ENCODE peak calls at places on chromosome 3, in five cellular contexts. O is Panc1, F is adrenal gland, W is psoas muscle, I is thyroid gland. S is an unnamed sample.
A peak's percentile ranks its signal among the peaks of the same experiment; 100 is the strongest.

GRCh38 chr3:111484666-111485065 is 57.3 kb upstream of the CD96 start:
- DNase-seq in I (peak; percentile 33), F (no peak), W (no peak), O (no peak), S (no peak)

GRCh38 chr3:37229740-37230139 is 55.4 kb upstream of the LRRFIP2 start:
- DNase-seq in I (peak; percentile 38), F (no peak), W (no peak), O (no peak), S (no peak)

GRCh38 chr3:171261487-171261886 is 198.7 kb downstream of the TNIK start:
- DNase-seq in F (no peak), O (no peak), I (no peak), W (no peak), S (peak; percentile 38)

GRCh38 chr3:183434503-183434902 is 6.1 kb upstream of the MCF2L2 start:
- DNase-seq in I (no peak), F (no peak), O (no peak), W (no peak), S (no peak)

GRCh38 chr3:126655887-126656286 is 963 bp upstream of the TXNRD3 start:
- DNase-seq in W (no peak), I (no peak), O (no peak), F (no peak), S (no peak)

GRCh38 chr3:31533169-31533870 is 595 bp downstream of the STT3B start:
- DNase-seq in I (peak; percentile 63), O (no peak), F (peak; percentile 74), W (peak; percentile 64), S (peak; percentile 78)

GRCh38 chr3:53753518-53754183 is 92.6 kb downstream of the CHDH start:
- DNase-seq in I (no peak), W (no peak), F (no peak), O (no peak), S (no peak)

GRCh38 chr3:38226273-38226672 is 39.3 kb upstream of the SLC22A13 start:
- DNase-seq in F (no peak), I (no peak), W (no peak), O (no peak), S (no peak)

GRCh38 chr3:160447544-160447943 is 2.0 kb downstream of the TRIM59 start:
- DNase-seq in I (no peak), O (no peak), W (no peak), F (no peak), S (no peak)

GRCh38 chr3:134613006-134613520 is 37.8 kb downstream of the KY start:
- DNase-seq in W (no peak), O (no peak), F (no peak), I (no peak), S (no peak)

GRCh38 chr3:4355401-4356224 is 52.4 kb downstream of the SETMAR start:
- DNase-seq in I (peak; percentile 63), F (peak; percentile 80), W (peak; percentile 35), O (no peak), S (peak; percentile 39)

GRCh38 chr3:22372292-22372949 is 621.4 kb upstream of the ZNF385D start:
- DNase-seq in W (no peak), I (no peak), F (no peak), O (no peak), S (peak; percentile 37)

GRCh38 chr3:156211583-156211982 is 91.2 kb downstream of the KCNAB1 start:
- DNase-seq in I (no peak), F (peak; percentile 68), W (no peak), O (no peak), S (no peak)

GRCh38 chr3:111831840-111832239 is 27.2 kb upstream of the PHLDB2 start:
- DNase-seq in W (no peak), I (no peak), O (no peak), F (no peak), S (no peak)

GRCh38 chr3:49769516-49769915 is 16.8 kb downstream of the IP6K1 start:
- DNase-seq in F (no peak), O (no peak), I (no peak), W (no peak), S (no peak)

GRCh38 chr3:45688194-45688881 is 858 bp upstream of the SACM1L start:
- DNase-seq in F (peak; percentile 70), W (no peak), I (no peak), O (no peak), S (no peak)

GRCh38 chr3:112656045-112656444 is 15.1 kb upstream of the CCDC80 start:
- DNase-seq in I (no peak), O (no peak), F (no peak), W (no peak), S (no peak)

GRCh38 chr3:141460097-141460704 is 26.6 kb upstream of the RASA2 start:
- DNase-seq in W (peak; percentile 86), F (peak; percentile 96), O (peak; percentile 73), I (peak; percentile 89), S (peak; percentile 80)

GRCh38 chr3:167861649-167862048 is 126.1 kb downstream of the SERPINI1 start:
- DNase-seq in W (no peak), F (no peak), I (no peak), O (no peak), S (no peak)

GRCh38 chr3:56370991-56371775 is 97.1 kb downstream of the ERC2 start:
- DNase-seq in I (no peak), O (no peak), W (no peak), F (no peak), S (no peak)

GRCh38 chr3:159146856-159147255 is 345.0 kb downstream of the MFSD1 start:
- DNase-seq in F (no peak), I (no peak), O (no peak), W (no peak), S (no peak)

GRCh38 chr3:147472846-147473245 is 63.7 kb downstream of the ZIC1 start:
- DNase-seq in W (no peak), F (no peak), I (no peak), O (no peak), S (no peak)

GRCh38 chr3:143970773-143971366 is 753 bp upstream of the DIPK2A start:
- DNase-seq in W (peak; percentile 60), F (peak; percentile 76), I (peak; percentile 58), O (no peak), S (peak; percentile 77)

GRCh38 chr3:42745776-42746454 is 27.1 kb downstream of the CCDC13 start:
- DNase-seq in I (peak; percentile 25), W (no peak), O (no peak), F (no peak), S (no peak)

GRCh38 chr3:121660356-121661171 is at the start of gene HCLS1:
- DNase-seq in W (peak; percentile 25), F (peak; percentile 75), O (no peak), I (peak; percentile 14), S (peak; percentile 74)

GRCh38 chr3:87855211-87855610 is 203.6 kb downstream of the CGGBP1 start:
- DNase-seq in F (no peak), I (no peak), O (no peak), W (no peak), S (no peak)

GRCh38 chr3:116920836-116921596 is 211.4 kb downstream of the TUSC7 start:
- DNase-seq in W (no peak), O (no peak), F (no peak), I (no peak), S (no peak)

GRCh38 chr3:130839815-130840214 is 54.1 kb upstream of the ATP2C1 start:
- DNase-seq in W (no peak), I (peak; percentile 72), F (no peak), O (no peak), S (peak; percentile 29)

GRCh38 chr3:165202995-165203394 is 6.8 kb upstream of the SLITRK3 start:
- DNase-seq in W (no peak), O (no peak), F (no peak), I (no peak), S (no peak)

GRCh38 chr3:37559461-37559860 is 302.2 kb upstream of the CTDSPL start:
- DNase-seq in W (no peak), F (no peak), I (no peak), O (no peak), S (no peak)

GRCh38 chr3:9218514-9218846 is 31.0 kb downstream of the SRGAP3 start:
- DNase-seq in W (no peak), I (no peak), F (no peak), O (no peak), S (no peak)

GRCh38 chr3:126516936-126517290 is 660 bp downstream of the UROC1 start:
- DNase-seq in I (no peak), W (no peak), O (no peak), F (no peak), S (no peak)

GRCh38 chr3:126295407-126295939 is 61.7 kb downstream of the KLF15 start:
- DNase-seq in F (no peak), W (no peak), I (no peak), O (no peak), S (no peak)

GRCh38 chr3:172127929-172128580 is 88.7 kb downstream of the FNDC3B start:
- DNase-seq in W (no peak), O (no peak), I (no peak), F (no peak), S (no peak)

DNA sequence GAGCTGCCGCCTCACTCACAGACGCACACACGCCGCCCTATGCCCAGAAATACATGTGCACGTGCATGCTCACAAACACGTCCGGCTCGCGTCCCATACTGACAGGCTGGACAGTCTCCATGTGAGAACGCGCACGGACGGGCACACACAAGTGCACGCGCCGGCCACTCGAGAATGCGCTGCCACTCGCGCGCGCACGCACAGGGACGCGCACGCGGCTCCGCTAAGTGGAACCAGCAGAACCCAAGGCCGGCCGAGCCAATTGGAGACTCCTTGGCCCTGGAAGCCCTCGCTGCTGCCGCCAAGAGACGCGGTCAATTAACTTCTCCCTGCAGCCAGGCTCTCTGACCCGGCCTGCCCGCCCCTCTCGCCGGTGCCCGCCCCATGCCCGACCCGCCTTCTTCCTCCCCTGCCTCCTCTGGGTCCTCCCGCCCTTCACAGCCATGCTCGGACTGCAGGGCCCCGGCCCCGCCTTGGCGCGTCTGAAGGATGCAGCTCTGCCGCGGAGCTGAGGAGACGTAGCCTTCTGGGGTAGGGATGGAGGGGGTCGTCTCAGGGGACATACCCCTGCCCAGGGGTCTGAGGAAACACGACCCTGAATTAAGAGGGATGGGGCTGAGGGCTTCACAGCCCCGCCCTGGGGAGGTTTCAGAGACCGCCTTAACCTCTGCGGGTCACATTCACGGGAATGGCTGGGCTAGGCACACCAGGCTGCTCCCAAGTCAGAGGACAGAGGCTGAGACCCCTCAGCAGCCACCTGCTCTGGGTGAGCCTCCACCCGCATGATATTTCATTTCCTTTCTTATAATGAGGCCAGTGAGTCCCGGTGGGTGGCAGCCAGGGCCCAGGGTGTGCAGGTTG is 15.0 kb downstream of the PTH1R start:
- DNase-seq in I (peak; percentile 87), W (peak; percentile 71), O (no peak), F (peak; percentile 86), S (peak; percentile 74)
- H3K4me3 ChIP-seq in I (peak overlapping the region; percentile 22), W (peak overlapping the region; percentile 65), O (peak overlapping the region; percentile 41), F (peak overlapping the region; percentile 26), S (no peak overlapping the region)

DNA sequence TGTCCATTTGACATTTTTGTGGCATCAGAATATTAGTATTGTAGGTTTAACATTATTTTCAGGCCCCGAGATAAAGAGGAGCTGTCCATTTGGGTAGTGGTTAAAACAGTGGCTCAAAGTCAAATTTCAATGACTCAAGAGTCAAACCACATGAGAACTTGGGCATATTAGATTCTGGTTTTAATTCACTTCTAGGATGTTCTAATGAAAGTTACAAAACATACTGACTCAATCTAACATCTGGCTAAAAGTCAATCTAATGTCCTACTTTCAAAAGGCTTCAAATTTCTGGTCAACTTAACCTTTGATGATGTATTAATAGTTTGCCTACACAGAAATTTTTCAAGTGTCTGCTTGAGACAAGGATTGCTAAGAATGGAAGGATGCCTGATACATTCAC is 112.4 kb downstream of the ABI3BP start:
- DNase-seq in W (no peak), F (no peak), I (no peak), O (no peak), S (no peak)
- H3K4me1 ChIP-seq in W (no peaks in the 10 kb centered on the region), F (no peaks in the 10 kb centered on the region), I (peaks cover 17% of the 10 kb centered on the region), O (no peaks in the 10 kb centered on the region), S (no peaks in the 10 kb centered on the region)

GRCh38 chr3:33134026-33134625 is 20.3 kb downstream of the CRTAP start:
- DNase-seq in O (no peak), I (no peak), F (peak; percentile 51), W (no peak), S (no peak)
- H3K36me3 ChIP-seq in O (peaks cover 2% of the 10 kb centered on the region), I (peaks cover 49% of the 10 kb centered on the region), F (peaks cover 54% of the 10 kb centered on the region), W (peaks cover 87% of the 10 kb centered on the region), S (no peaks in the 10 kb centered on the region)

GRCh38 chr3:15646924-15647511 is 45.5 kb downstream of the BTD start:
- DNase-seq in W (peak; percentile 67), O (peak; percentile 75), I (no peak), F (peak; percentile 78), S (no peak)
- H3K4me3 ChIP-seq in W (peak overlapping the region; percentile 30), O (peak overlapping the region; percentile 26), I (no peak overlapping the region), F (no peak overlapping the region), S (no peak overlapping the region)